ENCODE peak calls at places on chromosome 4, in ten cellular contexts. M is spleen, X is thyroid gland, O is body of pancreas, J is sigmoid colon, H is uterus, L is stomach, D is right lobe of liver, G is H54, I is gastrocnemius medialis. Z is an unnamed sample.

GRCh38 chr4:101008503-101008902 is 338.8 kb downstream of the PPP3CA start:
- DNase-seq in H (no peak), X (no peak), I (no peak), L (no peak), D (no peak), J (no peak), O (no peak), G (no peak), M (no peak), Z (peak)

GRCh38 chr4:22491939-22492338 is 23.9 kb downstream of the ADGRA3 start:
- DNase-seq in X (no peak), M (no peak), I (no peak), L (no peak), D (no peak), H (no peak), G (no peak), J (no peak), O (no peak), Z (no peak)

GRCh38 chr4:94669672-94670664 is 87.8 kb upstream of the BMPR1B start:
- DNase-seq in X (no peak), G (no peak), L (no peak), J (no peak), I (no peak), H (no peak), D (no peak), M (no peak), O (no peak), Z (no peak)

GRCh38 chr4:10120943-10121567 is 4.5 kb upstream of the WDR1 start:
- DNase-seq in L (no peak), M (no peak), X (peak), I (no peak), J (no peak), O (no peak), G (no peak), H (no peak), D (no peak), Z (peak)

GRCh38 chr4:174716986-174717770 is 111.9 kb downstream of the GLRA3 start:
- DNase-seq in D (no peak), L (no peak), O (no peak), I (no peak), J (no peak), M (no peak), H (no peak), X (no peak), G (no peak), Z (no peak)

GRCh38 chr4:13733817-13734216 is 106.3 kb upstream of the BOD1L1 start:
- DNase-seq in H (no peak), D (no peak), O (no peak), G (no peak), J (no peak), X (no peak), L (no peak), I (no peak), M (no peak), Z (no peak)

GRCh38 chr4:180372671-180373070 is 1870.5 kb upstream of the TENM3 start:
- DNase-seq in X (no peak), H (no peak), L (no peak), O (no peak), I (no peak), M (no peak), G (no peak), J (no peak), D (no peak), Z (no peak)

GRCh38 chr4:32025840-32026459 is 1305.8 kb downstream of the PCDH7 start:
- DNase-seq in J (no peak), O (no peak), X (no peak), D (no peak), H (no peak), L (no peak), M (no peak), I (no peak), G (peak), Z (no peak)

GRCh38 chr4:145774473-145774872 is 94.5 kb downstream of the C4orf51 start:
- DNase-seq in D (no peak), M (no peak), X (no peak), J (no peak), G (no peak), H (no peak), L (no peak), I (no peak), O (no peak), Z (no peak)

GRCh38 chr4:141763373-141763772 is 127.0 kb downstream of the IL15 start:
- DNase-seq in J (no peak), O (no peak), I (no peak), H (no peak), G (no peak), M (no peak), D (no peak), L (no peak), X (no peak), Z (no peak)
- TF ChIP-seq POLR2A in J (no peak), O (no peak), I (no peak), H (no peak), G (no peak), M (no peak), D (no peak), L (no peak), X (no peak), Z (no peak)

GRCh38 chr4:127632420-127633403 is at the start of gene INTU:
- DNase-seq in D (peak), O (peak), I (peak), M (peak), G (peak), H (peak), J (peak), X (peak), L (peak), Z (peak)
- TF ChIP-seq POLR2A in D (no peak), O (no peak), I (no peak), M (no peak), G (no peak), H (no peak), J (no peak), X (no peak), L (no peak), Z (peak)

DNA sequence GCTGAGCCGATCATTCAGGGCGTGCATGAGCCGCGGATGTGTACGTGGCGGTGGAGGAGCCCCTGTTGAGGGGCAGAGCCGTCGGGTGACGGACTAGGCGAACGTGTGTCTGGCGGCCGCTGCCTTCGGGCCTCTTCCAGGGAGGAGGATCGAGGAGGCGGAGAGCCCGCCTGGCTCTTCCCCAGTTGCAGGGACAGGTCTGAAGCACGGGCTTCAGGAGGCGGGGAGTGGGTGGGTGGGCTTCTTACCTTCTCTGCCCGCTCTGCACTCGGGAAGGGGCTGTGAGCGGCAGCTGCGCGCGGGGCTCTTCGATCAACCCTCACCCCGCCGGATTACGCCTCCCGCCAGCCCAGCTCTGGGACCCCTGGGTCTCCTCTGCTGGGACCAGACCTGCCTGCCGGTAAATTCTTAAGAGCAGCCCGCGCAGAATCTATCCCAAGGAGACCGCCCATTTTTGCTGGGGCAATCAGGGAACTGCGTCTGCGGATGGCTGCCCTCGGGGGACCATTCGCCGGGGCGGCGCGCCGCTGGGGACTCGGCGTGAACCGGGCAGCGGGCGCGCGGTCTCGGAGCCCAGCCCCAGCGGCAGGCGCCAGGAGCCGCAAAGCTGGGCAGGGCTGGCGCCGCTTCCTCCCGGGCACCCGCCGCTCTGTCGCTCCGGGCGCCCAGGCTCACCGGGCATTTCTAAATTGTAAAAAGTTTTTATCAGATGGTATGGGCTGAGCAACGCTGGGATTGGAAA is 4.9 kb downstream of the PLAC8 start:
- DNase-seq in G (no peak), O (peak), I (no peak), D (peak), X (peak), M (peak), L (peak), H (peak), J (peak), Z (no peak)
- TF ChIP-seq POLR2A in G (no peak), O (no peak), I (no peak), D (no peak), X (no peak), M (no peak), L (no peak), H (no peak), J (no peak), Z (no peak)

GRCh38 chr4:83268491-83268890 is 16.1 kb downstream of the COQ2 start:
- DNase-seq in L (no peak), X (no peak), D (no peak), G (no peak), J (no peak), O (no peak), H (no peak), I (no peak), M (no peak), Z (no peak)
- TF ChIP-seq POLR2A in L (no peak), X (no peak), D (no peak), G (no peak), J (no peak), O (no peak), H (no peak), I (no peak), M (no peak), Z (no peak)

GRCh38 chr4:182916483-182917181 is 554 bp downstream of the DCTD start:
- DNase-seq in M (peak), J (peak), H (peak), I (peak), G (peak), L (peak), D (peak), O (peak), X (peak), Z (no peak)
- TF ChIP-seq POLR2A in M (no peak), J (no peak), H (no peak), I (no peak), G (no peak), L (no peak), D (no peak), O (no peak), X (no peak), Z (no peak)

GRCh38 chr4:987689-988513 is 1.1 kb downstream of the IDUA start:
- DNase-seq in J (no peak), H (no peak), I (no peak), M (no peak), O (no peak), X (no peak), G (no peak), D (no peak), L (no peak), Z (no peak)

GRCh38 chr4:985123-985830 is 1.6 kb upstream of the IDUA start:
- DNase-seq in I (peak), X (peak), H (no peak), D (peak), G (no peak), L (peak), J (no peak), M (peak), O (peak), Z (peak)

GRCh38 chr4:986949-987688 is at the start of gene IDUA:
- DNase-seq in O (peak), L (peak), H (peak), X (peak), D (peak), I (peak), M (peak), G (peak), J (peak), Z (peak)

GRCh38 chr4:984336-985054 is 2.3 kb upstream of the IDUA start:
- DNase-seq in D (no peak), J (no peak), H (no peak), I (no peak), M (no peak), L (no peak), X (no peak), O (no peak), G (no peak), Z (no peak)

DNA sequence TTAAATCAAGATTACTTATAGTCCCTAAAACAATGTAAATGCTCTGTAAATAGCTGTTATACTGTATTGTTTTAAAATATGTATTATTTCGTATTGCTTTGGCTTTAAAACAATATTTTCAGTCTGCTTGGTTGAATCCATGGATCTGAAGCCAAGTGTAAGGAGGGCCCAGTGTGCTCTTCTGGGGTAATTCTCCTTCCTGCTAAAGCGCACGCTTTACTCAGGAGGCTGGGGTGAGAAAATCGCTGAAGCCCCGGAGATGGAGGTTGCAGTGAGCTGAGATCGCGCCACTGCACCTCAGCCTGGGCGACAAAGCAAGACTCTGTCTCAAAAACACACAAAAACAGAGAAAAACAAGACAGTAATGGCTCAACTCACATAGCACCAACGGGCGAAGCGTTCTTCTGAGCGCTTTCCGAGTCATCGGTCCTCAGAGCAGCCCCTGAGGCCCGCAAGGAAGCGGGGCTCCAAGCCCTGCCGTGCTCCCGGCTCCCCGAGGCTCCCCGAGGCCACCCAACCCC is 356 bp upstream of the IDUA start:
- DNase-seq in D (no peak), H (no peak), I (no peak), M (no peak), G (no peak), X (no peak), J (no peak), O (no peak), L (no peak), Z (no peak)
- TF ChIP-seq POLR2A in D (no peak), H (no peak), I (no peak), M (no peak), G (peak), X (no peak), J (no peak), O (no peak), L (no peak), Z (peak)

GRCh38 chr4:152535236-152535902 is 523 bp downstream of the FBXW7 start:
- DNase-seq in O (no peak), H (peak), L (no peak), X (no peak), D (peak), M (no peak), G (no peak), I (no peak), J (peak), Z (no peak)

GRCh38 chr4:152537881-152538280 is 2.0 kb upstream of the FBXW7 start:
- DNase-seq in D (no peak), O (no peak), L (no peak), M (no peak), G (no peak), X (no peak), I (no peak), H (no peak), J (no peak), Z (no peak)

GRCh38 chr4:152534541-152535231 is 1.2 kb downstream of the FBXW7 start:
- DNase-seq in X (peak), I (no peak), H (peak), L (peak), G (no peak), D (peak), O (peak), M (peak), J (no peak), Z (no peak)

GRCh38 chr4:152536545-152537182 is 772 bp upstream of the FBXW7 start:
- DNase-seq in D (no peak), H (no peak), X (no peak), L (no peak), M (peak), O (no peak), I (no peak), G (no peak), J (no peak), Z (peak)

GRCh38 chr4:152535903-152536544 is at the start of gene FBXW7:
- DNase-seq in O (peak), D (peak), L (peak), I (peak), J (peak), X (peak), H (peak), M (peak), G (peak), Z (peak)
- TF ChIP-seq POLR2A in O (peak), D (peak), L (no peak), I (peak), J (peak), X (peak), H (peak), M (peak), G (peak), Z (peak)